ENCODE peak calls at places on chromosomes 3 and 15, in six cellular contexts. One of them, this sample, is unnamed.

GRCh38 chr15:33153548-33153947 is 41.0 kb downstream of the FMN1 start:
- DNase-seq in skeletal muscle cell: no peak
- DNase-seq in heart left ventricle: no peak
- DNase-seq in Caco-2: no peak
- DNase-seq in H1: no peak
- DNase-seq in pancreas: no peak
- DNase-seq in this sample: no peak

GRCh38 chr3:115270849-115271248 is 123.8 kb upstream of the ZBTB20 start:
- DNase-seq in skeletal muscle cell: no peak
- DNase-seq in heart left ventricle: no peak
- DNase-seq in Caco-2: no peak
- DNase-seq in H1: no peak
- DNase-seq in pancreas: no peak
- DNase-seq in this sample: no peak

GRCh38 chr3:25604107-25604805 is 60.5 kb downstream of the TOP2B start:
- DNase-seq in skeletal muscle cell: peak
- DNase-seq in heart left ventricle: no peak
- DNase-seq in Caco-2: no peak
- DNase-seq in H1: no peak
- DNase-seq in pancreas: no peak
- DNase-seq in this sample: no peak

GRCh38 chr3:45182915-45183881 is 37.0 kb upstream of the CDCP1 start:
- DNase-seq in skeletal muscle cell: peak
- DNase-seq in heart left ventricle: no peak
- DNase-seq in Caco-2: peak
- DNase-seq in H1: peak
- DNase-seq in pancreas: peak
- DNase-seq in this sample: no peak

GRCh38 chr3:22506871-22507270 is 696.3 kb upstream of the UBE2E2 start:
- DNase-seq in skeletal muscle cell: no peak
- DNase-seq in heart left ventricle: no peak
- DNase-seq in Caco-2: no peak
- DNase-seq in H1: no peak
- DNase-seq in pancreas: no peak
- DNase-seq in this sample: no peak

GRCh38 chr15:63372018-63372705 is 9.5 kb downstream of the CA12 start:
- DNase-seq in skeletal muscle cell: peak
- DNase-seq in heart left ventricle: no peak
- DNase-seq in Caco-2: no peak
- DNase-seq in H1: no peak
- DNase-seq in pancreas: no peak
- DNase-seq in this sample: peak

GRCh38 chr3:117507958-117508357 is 798.4 kb downstream of the TUSC7 start:
- DNase-seq in skeletal muscle cell: no peak
- DNase-seq in heart left ventricle: no peak
- DNase-seq in Caco-2: no peak
- DNase-seq in H1: no peak
- DNase-seq in pancreas: no peak
- DNase-seq in this sample: no peak

GRCh38 chr3:71010731-71011455 is 572.6 kb downstream of the FOXP1 start:
- DNase-seq in skeletal muscle cell: no peak
- DNase-seq in heart left ventricle: no peak
- DNase-seq in Caco-2: no peak
- DNase-seq in H1: no peak
- DNase-seq in pancreas: no peak
- DNase-seq in this sample: no peak

GRCh38 chr3:81545572-81545971 is 215.9 kb downstream of the GBE1 start:
- DNase-seq in skeletal muscle cell: peak
- DNase-seq in heart left ventricle: no peak
- DNase-seq in Caco-2: no peak
- DNase-seq in H1: no peak
- DNase-seq in pancreas: no peak
- DNase-seq in this sample: no peak

GRCh38 chr15:69296606-69297005 is 2.1 kb upstream of the PAQR5 start:
- DNase-seq in skeletal muscle cell: no peak
- DNase-seq in heart left ventricle: no peak
- DNase-seq in Caco-2: no peak
- DNase-seq in H1: no peak
- DNase-seq in pancreas: no peak
- DNase-seq in this sample: no peak

GRCh38 chr15:95511680-95512079 is 818.8 kb upstream of the NR2F2 start:
- DNase-seq in skeletal muscle cell: no peak
- DNase-seq in heart left ventricle: no peak
- DNase-seq in Caco-2: no peak
- DNase-seq in H1: no peak
- DNase-seq in pancreas: no peak
- DNase-seq in this sample: no peak

GRCh38 chr3:112390783-112391641 is 58.1 kb downstream of the CD200 start:
- DNase-seq in skeletal muscle cell: peak
- DNase-seq in heart left ventricle: no peak
- DNase-seq in Caco-2: peak
- DNase-seq in H1: no peak
- DNase-seq in pancreas: no peak
- DNase-seq in this sample: no peak

GRCh38 chr3:99866167-99866810 is 48.6 kb downstream of the CMSS1 start:
- DNase-seq in skeletal muscle cell: peak
- DNase-seq in heart left ventricle: no peak
- DNase-seq in Caco-2: no peak
- DNase-seq in H1: no peak
- DNase-seq in pancreas: no peak
- DNase-seq in this sample: no peak

GRCh38 chr3:178195824-178196223 is 340.4 kb upstream of the KCNMB2 start:
- DNase-seq in skeletal muscle cell: peak
- DNase-seq in heart left ventricle: no peak
- DNase-seq in Caco-2: no peak
- DNase-seq in H1: no peak
- DNase-seq in pancreas: no peak
- DNase-seq in this sample: no peak

GRCh38 chr15:92811514-92811913 is 88.6 kb upstream of the CHD2 start:
- DNase-seq in skeletal muscle cell: no peak
- DNase-seq in heart left ventricle: no peak
- DNase-seq in Caco-2: peak
- DNase-seq in H1: no peak
- DNase-seq in pancreas: peak
- DNase-seq in this sample: no peak

GRCh38 chr3:34364345-34364744 is 565.9 kb downstream of the PDCD6IP start:
- DNase-seq in skeletal muscle cell: peak
- DNase-seq in heart left ventricle: no peak
- DNase-seq in Caco-2: no peak
- DNase-seq in H1: no peak
- DNase-seq in pancreas: no peak
- DNase-seq in this sample: no peak

GRCh38 chr3:14413381-14414071 is 11.1 kb downstream of the SLC6A6 start:
- DNase-seq in skeletal muscle cell: no peak
- DNase-seq in heart left ventricle: no peak
- DNase-seq in Caco-2: no peak
- DNase-seq in H1: no peak
- DNase-seq in pancreas: no peak
- DNase-seq in this sample: no peak

GRCh38 chr15:33125883-33126535 is 68.5 kb downstream of the FMN1 start:
- DNase-seq in skeletal muscle cell: no peak
- DNase-seq in heart left ventricle: no peak
- DNase-seq in Caco-2: no peak
- DNase-seq in H1: no peak
- DNase-seq in pancreas: no peak
- DNase-seq in this sample: no peak

GRCh38 chr3:170768334-170768801 is 101.6 kb downstream of the RPL22L1 start:
- DNase-seq in skeletal muscle cell: no peak
- DNase-seq in heart left ventricle: no peak
- DNase-seq in Caco-2: no peak
- DNase-seq in H1: no peak
- DNase-seq in pancreas: no peak
- DNase-seq in this sample: no peak

GRCh38 chr3:130354430-130354829 is 9.0 kb downstream of the COL6A5 start:
- DNase-seq in skeletal muscle cell: no peak
- DNase-seq in heart left ventricle: no peak
- DNase-seq in Caco-2: no peak
- DNase-seq in H1: no peak
- DNase-seq in pancreas: no peak
- DNase-seq in this sample: no peak

GRCh38 chr3:186432189-186432588 is 70.2 kb upstream of the DGKG start:
- DNase-seq in skeletal muscle cell: no peak
- DNase-seq in heart left ventricle: no peak
- DNase-seq in Caco-2: no peak
- DNase-seq in H1: peak
- DNase-seq in pancreas: no peak
- DNase-seq in this sample: no peak

GRCh38 chr3:73467211-73467610 is 157.5 kb downstream of the PDZRN3 start:
- DNase-seq in skeletal muscle cell: no peak
- DNase-seq in heart left ventricle: no peak
- DNase-seq in Caco-2: no peak
- DNase-seq in H1: no peak
- DNase-seq in pancreas: no peak
- DNase-seq in this sample: no peak

GRCh38 chr3:50319872-50320625 is 2.5 kb downstream of the HYAL2 start:
- DNase-seq in skeletal muscle cell: no peak
- DNase-seq in heart left ventricle: no peak
- DNase-seq in Caco-2: no peak
- DNase-seq in H1: no peak
- DNase-seq in pancreas: no peak
- DNase-seq in this sample: no peak

GRCh38 chr3:136772709-136773108 is 20.5 kb upstream of the STAG1 start:
- DNase-seq in skeletal muscle cell: no peak
- DNase-seq in heart left ventricle: no peak
- DNase-seq in Caco-2: no peak
- DNase-seq in H1: no peak
- DNase-seq in pancreas: no peak
- DNase-seq in this sample: no peak

GRCh38 chr3:104907507-104907906 is 459.2 kb upstream of the ALCAM start:
- DNase-seq in skeletal muscle cell: peak
- DNase-seq in heart left ventricle: no peak
- DNase-seq in Caco-2: no peak
- DNase-seq in H1: no peak
- DNase-seq in pancreas: no peak
- DNase-seq in this sample: no peak

GRCh38 chr15:42157381-42157780 is 945 bp upstream of the PLA2G4F start:
- DNase-seq in skeletal muscle cell: no peak
- DNase-seq in heart left ventricle: no peak
- DNase-seq in Caco-2: no peak
- DNase-seq in H1: no peak
- DNase-seq in pancreas: no peak
- DNase-seq in this sample: no peak

GRCh38 chr3:187062526-187063177 is 76.6 kb downstream of the RPL39L start:
- DNase-seq in skeletal muscle cell: peak
- DNase-seq in heart left ventricle: no peak
- DNase-seq in Caco-2: no peak
- DNase-seq in H1: no peak
- DNase-seq in pancreas: no peak
- DNase-seq in this sample: no peak

GRCh38 chr15:90762109-90762508 is 45.0 kb downstream of the BLM start:
- DNase-seq in skeletal muscle cell: peak
- DNase-seq in heart left ventricle: peak
- DNase-seq in Caco-2: no peak
- DNase-seq in H1: no peak
- DNase-seq in pancreas: peak
- DNase-seq in this sample: peak

GRCh38 chr3:182490601-182491485 is 302.5 kb upstream of the ATP11B start:
- DNase-seq in skeletal muscle cell: no peak
- DNase-seq in heart left ventricle: no peak
- DNase-seq in Caco-2: no peak
- DNase-seq in H1: no peak
- DNase-seq in pancreas: no peak
- DNase-seq in this sample: no peak

GRCh38 chr15:66718220-66718988 is 16.4 kb downstream of the SMAD6 start:
- DNase-seq in skeletal muscle cell: no peak
- DNase-seq in heart left ventricle: no peak
- DNase-seq in Caco-2: no peak
- DNase-seq in H1: no peak
- DNase-seq in pancreas: no peak
- DNase-seq in this sample: no peak

GRCh38 chr3:110016235-110016634 is 678.9 kb upstream of the DPPA4 start:
- DNase-seq in skeletal muscle cell: no peak
- DNase-seq in heart left ventricle: no peak
- DNase-seq in Caco-2: no peak
- DNase-seq in H1: no peak
- DNase-seq in pancreas: no peak
- DNase-seq in this sample: no peak
- H3K4me3 ChIP-seq in skeletal muscle cell: no peak
- H3K4me3 ChIP-seq in heart left ventricle: no peak
- H3K4me3 ChIP-seq in Caco-2: no peak
- H3K4me3 ChIP-seq in H1: no peak
- H3K4me3 ChIP-seq in pancreas: no peak
- H3K4me3 ChIP-seq in this sample: no peak

GRCh38 chr15:78620839-78621421 is at the start of gene CHRNA3:
- DNase-seq in skeletal muscle cell: no peak
- DNase-seq in heart left ventricle: no peak
- DNase-seq in Caco-2: no peak
- DNase-seq in H1: peak
- DNase-seq in pancreas: no peak
- DNase-seq in this sample: no peak
- H3K4me3 ChIP-seq in skeletal muscle cell: peak
- H3K4me3 ChIP-seq in heart left ventricle: peak
- H3K4me3 ChIP-seq in Caco-2: no peak
- H3K4me3 ChIP-seq in H1: peak
- H3K4me3 ChIP-seq in pancreas: peak
- H3K4me3 ChIP-seq in this sample: peak

DNA sequence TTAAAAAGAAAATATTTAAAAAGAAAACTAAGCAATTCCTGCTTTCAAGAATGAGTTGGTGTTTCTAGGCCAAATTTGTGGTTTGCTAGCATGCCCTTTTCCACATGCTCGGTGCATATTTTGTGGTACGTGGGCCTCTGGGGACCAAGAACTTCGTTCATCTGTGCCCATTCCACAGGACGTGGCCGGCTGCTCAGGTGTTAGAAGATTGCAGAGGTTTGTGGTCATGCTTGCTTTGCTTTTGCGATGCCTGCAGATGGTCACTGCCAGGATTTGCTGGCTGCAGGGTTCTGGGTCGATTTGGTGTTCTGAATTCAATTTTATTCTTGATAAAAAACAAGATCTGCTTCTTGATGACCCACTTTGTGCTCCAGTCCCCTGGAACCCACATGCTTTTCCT is 7.5 kb downstream of the PSTPIP1 start:
- DNase-seq in skeletal muscle cell: no peak
- DNase-seq in heart left ventricle: no peak
- DNase-seq in Caco-2: no peak
- DNase-seq in H1: no peak
- DNase-seq in pancreas: no peak
- DNase-seq in this sample: no peak
- H3K4me3 ChIP-seq in skeletal muscle cell: no peak
- H3K4me3 ChIP-seq in heart left ventricle: no peak
- H3K4me3 ChIP-seq in Caco-2: no peak
- H3K4me3 ChIP-seq in H1: no peak
- H3K4me3 ChIP-seq in pancreas: no peak
- H3K4me3 ChIP-seq in this sample: no peak

DNA sequence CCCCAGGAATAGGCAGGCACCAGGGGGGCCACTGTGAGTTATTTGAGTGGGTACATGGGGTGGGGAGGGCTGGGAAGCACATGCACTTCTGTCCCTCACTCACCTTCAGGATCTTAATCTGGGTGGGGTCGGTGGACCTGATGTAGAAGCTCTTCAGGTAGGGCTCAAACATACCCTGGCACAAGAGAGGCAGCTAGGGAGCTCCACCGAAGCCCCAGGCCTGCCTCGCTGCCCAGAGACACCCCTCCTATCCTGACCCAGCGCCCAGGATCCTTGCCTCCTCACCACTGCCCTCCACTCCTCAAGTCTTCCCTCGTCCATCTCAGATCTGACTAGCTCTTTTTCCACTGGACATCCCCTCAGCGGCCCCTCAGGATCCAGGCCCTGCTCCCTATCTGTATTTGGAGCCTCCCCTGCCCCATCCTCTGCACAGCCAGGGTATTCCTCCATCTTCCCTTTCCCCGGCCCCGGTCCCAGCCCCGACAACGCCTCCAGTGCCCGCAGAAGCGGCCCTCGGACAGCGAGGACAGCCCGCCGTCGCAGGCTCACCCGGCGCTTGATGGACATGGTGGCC is 30.0 kb downstream of the AP3B2 start:
- DNase-seq in skeletal muscle cell: no peak
- DNase-seq in heart left ventricle: no peak
- DNase-seq in Caco-2: no peak
- DNase-seq in H1: no peak
- DNase-seq in pancreas: no peak
- DNase-seq in this sample: no peak
- H3K4me3 ChIP-seq in skeletal muscle cell: no peak
- H3K4me3 ChIP-seq in heart left ventricle: no peak
- H3K4me3 ChIP-seq in Caco-2: no peak
- H3K4me3 ChIP-seq in H1: peak
- H3K4me3 ChIP-seq in pancreas: peak
- H3K4me3 ChIP-seq in this sample: peak